ENCODE peak calls at places on chromosomes 7 and 10, in seven cellular contexts. J is cardiac muscle cell, A is heart left ventricle, E is uterus, W is neuronal stem cell, U is A549, I is RWPE2. Z is an unnamed sample.

GRCh38 chr10:49360271-49361177 is 35.4 kb downstream of the DRGX start:
- DNase-seq in J (peak; percentile 44), A (peak; percentile 71), W (no peak), U (no peak), I (no peak), E (no peak), Z (no peak)

GRCh38 chr10:18822156-18822555 is 162.9 kb downstream of the ARL5B start:
- DNase-seq in J (peak; percentile 78), A (no peak), I (no peak), W (peak; percentile 70), E (no peak), U (no peak), Z (no peak)

GRCh38 chr7:46145412-46145811 is 224.3 kb upstream of the IGFBP3 start:
- DNase-seq in E (peak; percentile 37), U (peak; percentile 66), W (peak; percentile 46), I (peak; percentile 80), J (peak; percentile 67), A (no peak), Z (no peak)

GRCh38 chr7:111660478-111660877 is 98.2 kb upstream of the IMMP2L start:
- DNase-seq in J (no peak), W (no peak), E (no peak), A (no peak), U (no peak), I (no peak), Z (no peak)

GRCh38 chr7:132739271-132739955 is 163.1 kb upstream of the PLXNA4 start:
- DNase-seq in W (no peak), J (no peak), U (peak; percentile 38), E (no peak), I (no peak), A (peak; percentile 33), Z (peak; percentile 6)

GRCh38 chr10:12484945-12485805 is 135.8 kb downstream of the CAMK1D start:
- DNase-seq in W (no peak), E (no peak), I (no peak), J (peak; percentile 65), U (no peak), A (peak; percentile 33), Z (peak; percentile 44)

GRCh38 chr10:6542999-6543430 is 37.1 kb downstream of the PRKCQ start:
- DNase-seq in J (no peak), E (no peak), W (no peak), U (no peak), I (no peak), A (no peak), Z (no peak)

GRCh38 chr10:78408671-78409472 is 375.2 kb downstream of the RPS24 start:
- DNase-seq in A (peak; percentile 82), W (no peak), U (no peak), E (peak; percentile 78), I (no peak), J (peak; percentile 93), Z (no peak)

GRCh38 chr7:106521115-106521514 is 139.8 kb downstream of the CCDC71L start:
- DNase-seq in J (no peak), E (no peak), W (no peak), I (no peak), U (no peak), A (no peak), Z (no peak)

GRCh38 chr7:132430863-132431822 is 145.1 kb downstream of the PLXNA4 start:
- DNase-seq in W (no peak), I (no peak), A (no peak), J (no peak), U (peak; percentile 36), E (peak; percentile 59), Z (no peak)

GRCh38 chr10:15433850-15434537 is 62.9 kb upstream of the FAM171A1 start:
- DNase-seq in I (no peak), U (peak; percentile 40), A (peak; percentile 34), J (peak; percentile 70), W (peak; percentile 53), E (peak; percentile 59), Z (no peak)

GRCh38 chr7:106421181-106421762 is 136.5 kb upstream of the NAMPT start:
- DNase-seq in J (no peak), I (no peak), E (peak; percentile 63), A (peak; percentile 68), U (no peak), W (no peak), Z (no peak)

GRCh38 chr10:60394444-60394843 is 4.8 kb upstream of the ANK3 start:
- DNase-seq in W (no peak), A (no peak), J (no peak), U (no peak), E (no peak), I (no peak), Z (no peak)

GRCh38 chr10:6445671-6446278 is 134.3 kb downstream of the PRKCQ start:
- DNase-seq in W (no peak), U (peak; percentile 25), A (peak; percentile 34), I (no peak), J (peak; percentile 33), E (no peak), Z (peak; percentile 9)

GRCh38 chr10:48215148-48215982 is 59.1 kb downstream of the FRMPD2 start:
- DNase-seq in I (no peak), W (peak; percentile 54), J (peak; percentile 53), E (no peak), A (no peak), U (peak; percentile 19), Z (no peak)

GRCh38 chr7:156456032-156456431 is 184.5 kb upstream of the RNF32 start:
- DNase-seq in W (no peak), I (no peak), U (no peak), J (no peak), A (no peak), E (no peak), Z (no peak)

GRCh38 chr10:21526184-21526951 is 886 bp upstream of the SKIDA1 start:
- DNase-seq in W (no peak), E (peak; percentile 84), A (peak; percentile 90), I (peak; percentile 77), U (peak; percentile 52), J (peak; percentile 90), Z (peak; percentile 61)

GRCh38 chr7:89500082-89500481 is 654.2 kb upstream of the STEAP1 start:
- DNase-seq in U (no peak), E (no peak), A (no peak), I (no peak), W (no peak), J (no peak), Z (no peak)

GRCh38 chr10:95601116-95601719 is 40.0 kb upstream of the SORBS1 start:
- DNase-seq in E (peak; percentile 91), A (peak; percentile 83), W (peak; percentile 82), J (peak; percentile 92), U (peak; percentile 76), I (no peak), Z (peak; percentile 56)

GRCh38 chr7:84043661-84044191 is 150.9 kb downstream of the SEMA3A start:
- DNase-seq in E (no peak), I (no peak), A (no peak), U (no peak), W (no peak), J (peak; percentile 25), Z (no peak)

GRCh38 chr10:12322583-12323131 is 26.7 kb upstream of the CAMK1D start:
- DNase-seq in E (no peak), W (no peak), U (no peak), I (no peak), A (no peak), J (no peak), Z (peak; percentile 26)

GRCh38 chr10:4170633-4171314 is 385.8 kb upstream of the KLF6 start:
- DNase-seq in J (no peak), E (no peak), U (no peak), I (no peak), W (no peak), A (no peak), Z (no peak)
- H3K27ac ChIP-seq in J (no peak overlapping the region), E (no peak overlapping the region), U (no peak overlapping the region), I (no peak overlapping the region), W (no peak overlapping the region), A (no peak overlapping the region), Z (no peak overlapping the region)

GRCh38 chr7:63899691-63900393 is 98.8 kb upstream of the ZNF722 start:
- DNase-seq in I (no peak), E (peak; percentile 64), U (no peak), J (no peak), W (no peak), A (peak; percentile 66), Z (peak; percentile 90)

GRCh38 chr7:63900394-63901203 is 98.0 kb upstream of the ZNF722 start:
- DNase-seq in E (peak; percentile 75), U (no peak), J (no peak), I (no peak), W (no peak), A (peak; percentile 85), Z (peak; percentile 75)
- H3K27ac ChIP-seq in E (no peak overlapping the region), U (no peak overlapping the region), J (no peak overlapping the region), I (no peak overlapping the region), W (no peak overlapping the region), A (peak overlapping the region; percentile 30), Z (peak overlapping the region; percentile 61)

GRCh38 chr7:148304456-148304855 is 286.1 kb upstream of the C7orf33 start:
- DNase-seq in E (no peak), W (no peak), A (no peak), J (no peak), U (no peak), I (no peak), Z (no peak)
- H3K27ac ChIP-seq in E (no peak overlapping the region), W (no peak overlapping the region), A (no peak overlapping the region), J (no peak overlapping the region), U (no peak overlapping the region), I (no peak overlapping the region), Z (peak overlapping the region; percentile 2)

DNA sequence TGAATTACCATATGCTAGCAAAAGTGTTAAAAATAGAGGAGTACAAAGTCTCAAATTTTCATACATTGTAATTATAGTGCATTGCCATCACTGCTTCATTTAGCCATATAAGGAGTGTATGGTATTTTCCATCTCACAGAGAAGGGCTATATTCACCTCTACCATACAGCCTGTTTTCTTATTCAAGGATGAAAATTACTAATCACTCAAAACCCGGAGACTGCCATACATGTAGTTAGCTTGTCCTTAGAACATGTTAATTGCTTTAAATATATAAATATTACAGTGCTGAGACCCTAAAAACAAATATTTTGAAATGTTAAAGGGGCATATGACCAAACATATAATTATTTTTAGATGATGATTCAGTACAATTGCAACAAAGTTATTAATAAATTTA is 49.4 kb downstream of the CPEB3 start:
- DNase-seq in I (no peak), U (no peak), E (no peak), W (no peak), J (no peak), A (no peak), Z (no peak)
- H3K27ac ChIP-seq in I (peak overlapping the region; percentile 45), U (no peak overlapping the region), E (peak overlapping the region; percentile 82), W (no peak overlapping the region), J (peak overlapping the region; percentile 97), A (peak overlapping the region; percentile 90), Z (peak overlapping the region; percentile 97)

GRCh38 chr10:124045794-124046355 is 47.5 kb downstream of the CHST15 start:
- DNase-seq in A (no peak), W (no peak), U (no peak), J (no peak), I (no peak), E (no peak), Z (no peak)

GRCh38 chr10:124044143-124044862 is 49.1 kb downstream of the CHST15 start:
- DNase-seq in I (no peak), U (no peak), W (no peak), A (no peak), J (no peak), E (no peak), Z (no peak)

GRCh38 chr10:124047427-124048157 is 45.8 kb downstream of the CHST15 start:
- DNase-seq in W (no peak), A (no peak), U (no peak), J (no peak), E (no peak), I (no peak), Z (no peak)

GRCh38 chr10:124043310-124044142 is 49.9 kb downstream of the CHST15 start:
- DNase-seq in U (no peak), A (no peak), E (no peak), J (no peak), I (no peak), W (no peak), Z (no peak)

GRCh38 chr10:124045245-124045644 is 48.2 kb downstream of the CHST15 start:
- DNase-seq in U (no peak), I (no peak), J (no peak), W (no peak), A (no peak), E (no peak), Z (no peak)
- H3K27ac ChIP-seq in U (no peak overlapping the region), I (no peak overlapping the region), J (no peak overlapping the region), W (no peak overlapping the region), A (no peak overlapping the region), E (no peak overlapping the region), Z (peak overlapping the region; percentile 29)

Z was measured in caudate nucleus.